ENCODE peak calls at places on chromosomes 6 and 20, in five cellular contexts. J is left cardiac atrium; G is C1 segment of cervical spinal cord; N is stimulated activated CD8-positive, alpha-beta memory T cell treated with anti-CD3 and anti-CD28 coated beads, Interleukin-15, amount 100 ng/mL, for 24 hours; E is ACHN. M is an unnamed sample.

GRCh38 chr6:9481292-9482029 is 933.4 kb downstream of the TFAP2A start:
- DNase-seq in E (no peak), N (no peak), J (no peak), G (no peak), M (no peak)

GRCh38 chr6:42428326-42429041 is 23.2 kb downstream of the TRERF1 start:
- DNase-seq in G (no peak), N (no peak), E (no peak), J (peak), M (peak)

GRCh38 chr6:134823635-134824034 is 126.3 kb downstream of the ALDH8A1 start:
- DNase-seq in J (no peak), E (no peak), G (no peak), N (no peak), M (no peak)

GRCh38 chr6:147099974-147100373 is 104.2 kb upstream of the STXBP5 start:
- DNase-seq in E (no peak), N (no peak), J (no peak), G (no peak), M (no peak)

GRCh38 chr6:4128748-4129147 is 6.6 kb downstream of the ECI2 start:
- DNase-seq in J (no peak), G (no peak), E (no peak), N (no peak), M (no peak)

GRCh38 chr6:21593412-21593926 is at the start of gene SOX4:
- DNase-seq in J (peak), N (peak), E (peak), G (peak), M (peak)

GRCh38 chr6:166957087-166957804 is 896 bp upstream of the RNASET2 start:
- DNase-seq in G (peak), E (no peak), J (peak), N (no peak), M (peak)

GRCh38 chr6:157706883-157707282 is 116.2 kb upstream of the SNX9 start:
- DNase-seq in E (no peak), J (no peak), N (no peak), G (no peak), M (no peak)

GRCh38 chr20:41340327-41341055 is at the start of gene LPIN3:
- DNase-seq in G (peak), N (peak), J (peak), E (peak), M (peak)

GRCh38 chr6:24330137-24330732 is 27.6 kb downstream of the DCDC2 start:
- DNase-seq in N (no peak), E (peak), J (no peak), G (no peak), M (no peak)

GRCh38 chr6:29507319-29507718 is 19.6 kb upstream of the MAS1L start:
- DNase-seq in G (no peak), N (no peak), J (no peak), E (no peak), M (no peak)

GRCh38 chr6:141421378-141421777 is 711.3 kb upstream of the GJE1 start:
- DNase-seq in E (peak), J (no peak), N (no peak), G (no peak), M (no peak)

GRCh38 chr6:43978473-43979360 is 148.5 kb downstream of the MRPL14 start:
- DNase-seq in J (no peak), E (no peak), G (no peak), N (no peak), M (no peak)

GRCh38 chr6:134455319-134455718 is 137.4 kb upstream of the SGK1 start:
- DNase-seq in G (no peak), J (no peak), E (no peak), N (no peak), M (no peak)

GRCh38 chr6:35259946-35260626 is 551 bp downstream of the ZNF76 start:
- DNase-seq in N (peak), J (peak), G (peak), E (peak), M (peak)

GRCh38 chr6:125738276-125738675 is 11.2 kb upstream of the HEY2 start:
- DNase-seq in G (no peak), J (no peak), E (no peak), N (no peak), M (no peak)

GRCh38 chr6:101537917-101538316 is 144.4 kb downstream of the GRIK2 start:
- DNase-seq in N (no peak), G (no peak), J (no peak), E (no peak), M (no peak)

GRCh38 chr20:50412499-50412898 is 97.7 kb upstream of the PTPN1 start:
- DNase-seq in N (no peak), G (no peak), J (no peak), E (no peak), M (no peak)

GRCh38 chr20:48592107-48592940 is 235.5 kb downstream of the PREX1 start:
- DNase-seq in E (no peak), G (no peak), J (no peak), N (no peak), M (no peak)

GRCh38 chr6:1382883-1383728 is 6.3 kb upstream of the FOXF2 start:
- DNase-seq in G (no peak), N (no peak), J (no peak), E (no peak), M (no peak)

GRCh38 chr20:23042270-23042669 is 7.2 kb downstream of the SSTR4 start:
- DNase-seq in E (no peak), J (no peak), G (no peak), N (no peak), M (no peak)

GRCh38 chr6:52620055-52620905 is 43.4 kb upstream of the TRAM2 start:
- DNase-seq in G (no peak), E (no peak), N (no peak), J (no peak), M (no peak)

GRCh38 chr6:151630387-151630786 is 136.6 kb downstream of the CCDC170 start:
- DNase-seq in N (no peak), E (no peak), G (no peak), J (no peak), M (no peak)

M was measured in T-cell.